ENCODE peak calls at places on chromosomes 4 and X, in four cellular contexts. T, K, G and J are unnamed samples.
A peak's percentile ranks its signal among the peaks of the same experiment; 100 is the strongest.

GRCh38 chr4:100848865-100849264 is 331.0 kb upstream of the EMCN start:
- DNase-seq in T (no peak), K (no peak), G (no peak), J (peak; percentile 34)

GRCh38 chrX:7904557-7904956 is 22.7 kb downstream of the PNPLA4 start:
- DNase-seq in T (no peak), K (no peak), G (no peak), J (no peak)

GRCh38 chr4:107299646-107300045 is 263.5 kb upstream of the DKK2 start:
- DNase-seq in T (no peak), K (no peak), G (no peak), J (no peak)

GRCh38 chrX:150692837-150693781 is at the start of gene MTMR1:
- DNase-seq in T (peak; percentile 59), K (no peak), G (peak; percentile 48), J (peak; percentile 49)

GRCh38 chr4:153486281-153487151 is 20.4 kb downstream of the TMEM131L start:
- DNase-seq in T (peak; percentile 25), K (peak; percentile 89), G (no peak), J (peak; percentile 71)

GRCh38 chr4:155944516-155944915 is 9.2 kb downstream of the CTSO start:
- DNase-seq in T (no peak), K (no peak), G (no peak), J (no peak)

GRCh38 chrX:13742397-13743176 is 8.0 kb downstream of the OFD1 start:
- DNase-seq in T (peak; percentile 21), K (no peak), G (no peak), J (peak; percentile 46)

GRCh38 chr4:118881512-118882146 is 7.0 kb upstream of the SYNPO2 start:
- DNase-seq in T (no peak), K (no peak), G (no peak), J (no peak)

GRCh38 chr4:6892190-6892908 is 17.3 kb upstream of the TBC1D14 start:
- DNase-seq in T (peak; percentile 22), K (no peak), G (peak; percentile 62), J (peak; percentile 76)

GRCh38 chrX:38798956-38799355 is 2.3 kb upstream of the MID1IP1 start:
- DNase-seq in T (no peak), K (no peak), G (no peak), J (no peak)

GRCh38 chr4:100162027-100162685 is 28.1 kb downstream of the DDIT4L start:
- DNase-seq in T (no peak), K (no peak), G (no peak), J (no peak)

GRCh38 chr4:77579406-77580076 is 26.1 kb upstream of the CXCL13 start:
- DNase-seq in T (no peak), K (no peak), G (no peak), J (no peak)

GRCh38 chrX:19729761-19730160 is 157.6 kb downstream of the SH3KBP1 start:
- DNase-seq in T (no peak), K (no peak), G (no peak), J (no peak)

GRCh38 chr4:35038079-35038805 is 1206.1 kb downstream of the ARAP2 start:
- DNase-seq in T (no peak), K (no peak), G (no peak), J (no peak)

GRCh38 chr4:76950052-76950845 is 697 bp downstream of the SEPTIN11 start:
- DNase-seq in T (peak; percentile 56), K (peak; percentile 64), G (peak; percentile 85), J (peak; percentile 56)

GRCh38 chr4:8035371-8035780 is 95.7 kb upstream of the AFAP1 start:
- DNase-seq in T (no peak), K (peak; percentile 29), G (no peak), J (no peak)

GRCh38 chr4:151955721-151956340 is 195.0 kb upstream of the GATB start:
- DNase-seq in T (no peak), K (no peak), G (no peak), J (no peak)

GRCh38 chr4:72330381-72330780 is 238.6 kb downstream of the ADAMTS3 start:
- DNase-seq in T (no peak), K (no peak), G (no peak), J (no peak)

GRCh38 chr4:176266026-176266425 is 3.0 kb downstream of the ASB5 start:
- DNase-seq in T (no peak), K (no peak), G (no peak), J (no peak)

GRCh38 chrX:112753116-112753515 is 73.4 kb upstream of the LHFPL1 start:
- DNase-seq in T (no peak), K (no peak), G (no peak), J (no peak)

GRCh38 chrX:107673933-107674479 is 45.7 kb downstream of the PRPS1 start:
- DNase-seq in T (peak; percentile 99), K (peak; percentile 78), G (peak; percentile 93), J (no peak)

GRCh38 chr4:98470366-98470765 is 188.0 kb downstream of the TSPAN5 start:
- DNase-seq in T (no peak), K (no peak), G (no peak), J (no peak)

GRCh38 chrX:68832101-68832416 is 3.2 kb downstream of the EFNB1 start:
- DNase-seq in T (no peak), K (no peak), G (peak; percentile 58), J (no peak)

GRCh38 chrX:108671526-108671925 is 64.8 kb downstream of the IRS4 start:
- DNase-seq in T (no peak), K (no peak), G (no peak), J (peak; percentile 27)

GRCh38 chrX:43000121-43000520 is 222.2 kb upstream of the PPP1R2C start:
- DNase-seq in T (no peak), K (no peak), G (no peak), J (no peak)

GRCh38 chr4:159867673-159868072 is 764.8 kb downstream of the RAPGEF2 start:
- DNase-seq in T (no peak), K (no peak), G (no peak), J (no peak)

GRCh38 chrX:77505227-77505626 is 58.0 kb downstream of the FGF16 start:
- DNase-seq in T (no peak), K (no peak), G (no peak), J (no peak)

GRCh38 chrX:142134533-142134932 is 70.6 kb downstream of the MAGEC2 start:
- DNase-seq in T (no peak), K (no peak), G (no peak), J (no peak)

GRCh38 chrX:140723251-140723650 is 13.7 kb downstream of the LINC00632 start:
- DNase-seq in T (no peak), K (no peak), G (no peak), J (no peak)

GRCh38 chr4:147060171-147060931 is 114.7 kb upstream of the TTC29 start:
- DNase-seq in T (no peak), K (no peak), G (no peak), J (no peak)

GRCh38 chrX:131841496-131842410 is 181.3 kb upstream of the STK26 start:
- DNase-seq in T (peak; percentile 55), K (no peak), G (no peak), J (peak; percentile 56)

GRCh38 chr4:89640620-89641366 is 196.2 kb downstream of the SNCA start:
- DNase-seq in T (no peak), K (peak; percentile 45), G (peak; percentile 45), J (peak; percentile 82)

GRCh38 chrX:43973249-43973672 is at the start of gene NDP:
- DNase-seq in T (no peak), K (no peak), G (no peak), J (peak; percentile 3)

GRCh38 chr4:155353923-155354540 is 22.7 kb downstream of the MAP9 start:
- DNase-seq in T (peak; percentile 13), K (no peak), G (peak; percentile 70), J (peak; percentile 71)

GRCh38 chrX:155857561-155857960 is 23.6 kb upstream of the VAMP7 start:
- DNase-seq in T (no peak), K (no peak), G (no peak), J (peak; percentile 1)

GRCh38 chrX:46326161-46326560 is 219.1 kb downstream of the ZNF674 start:
- DNase-seq in T (no peak), K (no peak), G (no peak), J (no peak)

GRCh38 chrX:5708209-5708608 is 520.5 kb downstream of the NLGN4X start:
- DNase-seq in T (no peak), K (no peak), G (no peak), J (no peak)

GRCh38 chr4:127586922-127587571 is 45.7 kb upstream of the INTU start:
- DNase-seq in T (no peak), K (no peak), G (no peak), J (peak; percentile 56)

GRCh38 chr4:184392321-184392720 is 82.0 kb downstream of the IRF2 start:
- DNase-seq in T (no peak), K (no peak), G (no peak), J (no peak)
- H3K4me1 ChIP-seq in T (no peaks in the 10 kb centered on the region), K (no peaks in the 10 kb centered on the region), G (peaks cover 31% of the 10 kb centered on the region), J (peaks cover 1% of the 10 kb centered on the region)

GRCh38 chrX:153688900-153689590 is 1.3 kb downstream of the SLC6A8 start:
- DNase-seq in T (no peak), K (no peak), G (no peak), J (no peak)
- H3K4me3 ChIP-seq in T (no peak overlapping the region), K (peak overlapping the region; percentile 40), G (peak overlapping the region; percentile 23), J (peak overlapping the region; percentile 23)

GRCh38 chrX:133593531-133593930 is 178.2 kb upstream of the GPC4 start:
- DNase-seq in T (no peak), K (no peak), G (no peak), J (no peak)
- H3K27me3 ChIP-seq in T (no peaks in the 10 kb centered on the region), K (no peaks in the 10 kb centered on the region), G (no peaks in the 10 kb centered on the region), J (no peaks in the 10 kb centered on the region)

GRCh38 chrX:151825927-151826471 is 86.7 kb upstream of the MAGEA4 start:
- DNase-seq in T (no peak), K (peak; percentile 62), G (no peak), J (peak; percentile 4)

GRCh38 chrX:151828434-151829080 is 84.1 kb upstream of the MAGEA4 start:
- DNase-seq in T (no peak), K (no peak), G (no peak), J (no peak)

DNA sequence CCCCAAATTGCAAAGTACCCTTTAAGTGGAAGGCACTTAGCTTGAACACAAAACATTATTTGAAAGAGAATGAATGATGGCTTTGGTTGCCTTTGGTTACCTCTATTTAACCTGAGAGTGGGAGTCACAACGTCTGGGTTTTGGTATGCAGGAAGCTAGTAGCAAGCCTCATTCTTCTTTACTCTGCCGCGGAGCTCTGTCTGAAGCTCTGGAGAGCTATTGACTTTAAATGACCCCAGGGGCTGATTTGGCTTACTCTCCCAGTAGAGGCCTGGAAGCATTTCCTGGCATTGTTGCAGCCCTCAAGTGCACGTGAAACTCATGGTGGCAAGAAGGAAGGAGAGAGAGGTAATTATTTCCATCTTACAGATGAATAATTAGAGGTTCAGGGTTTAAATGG is 81.8 kb upstream of the MAGEA4 start:
- DNase-seq in T (no peak), K (no peak), G (peak; percentile 41), J (no peak)
- H3K4me1 ChIP-seq in T (no peaks in the 10 kb centered on the region), K (peaks cover 5% of the 10 kb centered on the region), G (no peaks in the 10 kb centered on the region), J (peaks cover 4% of the 10 kb centered on the region)

GRCh38 chr4:73414936-73415271 is 10.8 kb downstream of the ALB start:
- DNase-seq in T (no peak), K (no peak), G (no peak), J (no peak)

GRCh38 chr4:73417342-73417741 is 13.3 kb downstream of the ALB start:
- DNase-seq in T (no peak), K (no peak), G (no peak), J (no peak)

GRCh38 chr4:73416423-73417087 is 12.5 kb downstream of the ALB start:
- DNase-seq in T (no peak), K (no peak), G (no peak), J (no peak)

GRCh38 chr4:73417973-73418372 is 13.9 kb downstream of the ALB start:
- DNase-seq in T (no peak), K (no peak), G (no peak), J (peak; percentile 34)

GRCh38 chr4:73415807-73416238 is 11.7 kb downstream of the ALB start:
- DNase-seq in T (no peak), K (no peak), G (no peak), J (no peak)
- H3K4me3 ChIP-seq in T (no peak overlapping the region), K (no peak overlapping the region), G (no peak overlapping the region), J (no peak overlapping the region)

GRCh38 chr4:4226606-4227438 is at the start of gene OTOP1:
- DNase-seq in T (no peak), K (no peak), G (no peak), J (no peak)
- H3K27me3 ChIP-seq in T (peaks cover 5% of the 10 kb centered on the region), K (peaks cover 45% of the 10 kb centered on the region), G (peaks cover 54% of the 10 kb centered on the region), J (no peaks in the 10 kb centered on the region)